ENCODE peak calls at places on chromosomes 11 and 22, in four cellular contexts. D is NCI-H1930, G is substantia nigra, T is HCT116. S is an unnamed sample.

GRCh38 chr11:73429121-73429740 is 53.0 kb downstream of the RELT start:
- DNase-seq in T (no peak), G (no peak), D (no peak), S (no peak)

GRCh38 chr11:130831506-130832385 is 84.5 kb downstream of the SNX19 start:
- DNase-seq in T (no peak), G (no peak), D (no peak), S (no peak)

GRCh38 chr11:58575377-58576020 is at the start of gene LPXN:
- DNase-seq in T (no peak), G (peak; percentile 13), D (no peak), S (no peak)

GRCh38 chr11:104061851-104062521 is 25.5 kb downstream of the DDI1 start:
- DNase-seq in T (no peak), D (no peak), G (no peak), S (no peak)

GRCh38 chr11:70205766-70206165 is 2.7 kb downstream of the FADD start:
- DNase-seq in D (no peak), T (no peak), G (no peak), S (no peak)

GRCh38 chr11:119540370-119541125 is 117.6 kb upstream of the THY1 start:
- DNase-seq in D (no peak), T (no peak), G (no peak), S (no peak)

GRCh38 chr11:44484211-44484610 is 81.3 kb upstream of the CD82 start:
- DNase-seq in T (peak; percentile 8), D (no peak), G (no peak), S (peak; percentile 23)

GRCh38 chr11:2376751-2377451 is at the start of gene CD81:
- DNase-seq in G (peak; percentile 21), T (no peak), D (no peak), S (peak; percentile 45)

GRCh38 chr11:68211546-68211945 is 1.6 kb downstream of the KMT5B start:
- DNase-seq in D (no peak), G (no peak), T (no peak), S (no peak)

GRCh38 chr22:33380789-33381530 is 322.8 kb upstream of the SYN3 start:
- DNase-seq in T (no peak), D (no peak), G (no peak), S (no peak)

GRCh38 chr22:50146440-50147228 is 23.9 kb upstream of the PANX2 start:
- DNase-seq in D (no peak), T (peak; percentile 32), G (peak; percentile 28), S (peak; percentile 76)

GRCh38 chr22:30445438-30445936 is 19.9 kb downstream of the MTFP1 start:
- DNase-seq in D (no peak), G (no peak), T (no peak), S (no peak)

GRCh38 chr11:832529-833113 is at the start of gene CD151:
- DNase-seq in T (no peak), D (peak; percentile 57), G (no peak), S (no peak)

GRCh38 chr11:116955548-116955947 is 118.1 kb upstream of the APOA1 start:
- DNase-seq in G (no peak), D (no peak), T (no peak), S (no peak)

GRCh38 chr11:119882316-119882715 is 153.3 kb upstream of the NECTIN1 start:
- DNase-seq in D (no peak), T (no peak), G (no peak), S (no peak)

GRCh38 chr11:12694182-12694531 is 19.9 kb downstream of the TEAD1 start:
- DNase-seq in G (no peak), D (no peak), T (no peak), S (no peak)

GRCh38 chr11:117392979-117393378 is 65.3 kb downstream of the CEP164 start:
- DNase-seq in G (no peak), T (no peak), D (no peak), S (no peak)

GRCh38 chr11:115612331-115612730 is 108.1 kb upstream of the CADM1 start:
- DNase-seq in G (no peak), D (no peak), T (no peak), S (no peak)

GRCh38 chr11:57311109-57311936 is 13.4 kb downstream of the TNKS1BP1 start:
- DNase-seq in G (peak; percentile 19), D (no peak), T (peak; percentile 81), S (peak; percentile 93)

GRCh38 chr22:19037282-19038163 is 84.7 kb downstream of the DGCR2 start:
- DNase-seq in G (no peak), D (no peak), T (no peak), S (no peak)

GRCh38 chr11:27317751-27318150 is 45.3 kb downstream of the CCDC34 start:
- DNase-seq in D (no peak), G (no peak), T (peak; percentile 15), S (no peak)

GRCh38 chr11:29657709-29658108 is 359.1 kb downstream of the KCNA4 start:
- DNase-seq in D (no peak), G (no peak), T (no peak), S (no peak)

GRCh38 chr11:694563-695331 is at the start of gene DEAF1:
- DNase-seq in D (peak; percentile 99), T (peak; percentile 96), G (peak; percentile 97), S (peak; percentile 60)

GRCh38 chr11:129249351-129249750 is 57.2 kb upstream of the ARHGAP32 start:
- DNase-seq in G (no peak), T (no peak), D (no peak), S (no peak)

GRCh38 chr11:69209936-69210659 is 54.4 kb downstream of the SMIM38 start:
- DNase-seq in D (no peak), T (no peak), G (no peak), S (no peak)

GRCh38 chr11:116580828-116581227 is 192.0 kb downstream of the BUD13 start:
- DNase-seq in G (no peak), T (no peak), D (no peak), S (no peak)

GRCh38 chr11:763073-763463 is 14.2 kb downstream of the GATD1 start:
- DNase-seq in T (no peak), D (no peak), G (no peak), S (no peak)

GRCh38 chr11:68582416-68583046 is 101.8 kb upstream of the GAL start:
- DNase-seq in T (no peak), D (no peak), G (no peak), S (no peak)

GRCh38 chr11:7596975-7597391 is 76.3 kb downstream of the CYB5R2 start:
- DNase-seq in D (no peak), G (no peak), T (no peak), S (no peak)

GRCh38 chr11:3049430-3050243 is 7.6 kb downstream of the CARS1 start:
- DNase-seq in G (peak; percentile 57), D (no peak), T (peak; percentile 35), S (no peak)

GRCh38 chr11:35427158-35427557 is 7.8 kb upstream of the SLC1A2 start:
- DNase-seq in D (no peak), T (no peak), G (no peak), S (no peak)

GRCh38 chr11:103515283-103515682 is 406.1 kb downstream of the DYNC2H1 start:
- DNase-seq in T (no peak), D (no peak), G (no peak), S (no peak)

GRCh38 chr11:63488789-63489188 is 2.2 kb downstream of the PLAAT5 start:
- DNase-seq in D (no peak), G (no peak), T (no peak), S (no peak)

GRCh38 chr11:104073950-104074349 is 37.5 kb downstream of the DDI1 start:
- DNase-seq in G (no peak), D (no peak), T (no peak), S (no peak)

GRCh38 chr11:121456816-121457431 is 4.2 kb upstream of the SORL1-AS1 start:
- DNase-seq in D (no peak), G (no peak), T (no peak), S (no peak)

GRCh38 chr22:38034278-38034882 is 22.8 kb upstream of the PICK1 start:
- DNase-seq in D (no peak), G (peak; percentile 84), T (peak; percentile 68), S (no peak)